ENCODE peak calls at places on chromosomes 4 and X, in seven cellular contexts. One of them, this sample, is unnamed.

GRCh38 chr4:123250843-123251242 is 145.8 kb upstream of the SPRY1 start:
- DNase-seq in GM23248: no peak
- DNase-seq in MM.1S: no peak
- DNase-seq in hepatocyte: peak; percentile 15
- DNase-seq in HCT116: no peak
- DNase-seq in GM23338: no peak
- DNase-seq in neural progenitor cell: no peak
- DNase-seq in this sample: no peak

GRCh38 chr4:55358668-55359067 is 12.6 kb downstream of the SRD5A3 start:
- DNase-seq in GM23248: peak; percentile 93
- DNase-seq in MM.1S: no peak
- DNase-seq in hepatocyte: no peak
- DNase-seq in HCT116: peak; percentile 50
- DNase-seq in GM23338: no peak
- DNase-seq in neural progenitor cell: no peak
- DNase-seq in this sample: peak; percentile 83

GRCh38 chr4:87433342-87433741 is 11.0 kb downstream of the NUDT9 start:
- DNase-seq in GM23248: no peak
- DNase-seq in MM.1S: no peak
- DNase-seq in hepatocyte: no peak
- DNase-seq in HCT116: no peak
- DNase-seq in GM23338: no peak
- DNase-seq in neural progenitor cell: no peak
- DNase-seq in this sample: no peak

GRCh38 chrX:23861215-23861896 is 46.4 kb downstream of the APOO start:
- DNase-seq in GM23248: no peak
- DNase-seq in MM.1S: no peak
- DNase-seq in hepatocyte: no peak
- DNase-seq in HCT116: no peak
- DNase-seq in GM23338: no peak
- DNase-seq in neural progenitor cell: no peak
- DNase-seq in this sample: no peak

GRCh38 chr4:24657768-24658617 is 73.6 kb upstream of the DHX15 start:
- DNase-seq in GM23248: peak; percentile 69
- DNase-seq in MM.1S: peak; percentile 30
- DNase-seq in hepatocyte: peak; percentile 25
- DNase-seq in HCT116: peak; percentile 47
- DNase-seq in GM23338: peak; percentile 74
- DNase-seq in neural progenitor cell: peak; percentile 54
- DNase-seq in this sample: peak; percentile 94

GRCh38 chr4:37999000-37999745 is 39.0 kb downstream of the PTTG2 start:
- DNase-seq in GM23248: no peak
- DNase-seq in MM.1S: peak; percentile 41
- DNase-seq in hepatocyte: peak; percentile 25
- DNase-seq in HCT116: no peak
- DNase-seq in GM23338: no peak
- DNase-seq in neural progenitor cell: no peak
- DNase-seq in this sample: no peak

GRCh38 chr4:52076731-52077130 is 25.6 kb downstream of the SPATA18 start:
- DNase-seq in GM23248: no peak
- DNase-seq in MM.1S: no peak
- DNase-seq in hepatocyte: peak; percentile 36
- DNase-seq in HCT116: no peak
- DNase-seq in GM23338: peak; percentile 86
- DNase-seq in neural progenitor cell: peak; percentile 79
- DNase-seq in this sample: no peak

GRCh38 chr4:15912236-15912635 is 26.3 kb downstream of the FGFBP1 start:
- DNase-seq in GM23248: peak; percentile 8
- DNase-seq in MM.1S: no peak
- DNase-seq in hepatocyte: no peak
- DNase-seq in HCT116: no peak
- DNase-seq in GM23338: no peak
- DNase-seq in neural progenitor cell: no peak
- DNase-seq in this sample: peak; percentile 22

GRCh38 chr4:144712775-144713174 is 66.8 kb downstream of the HHIP start:
- DNase-seq in GM23248: peak; percentile 56
- DNase-seq in MM.1S: no peak
- DNase-seq in hepatocyte: no peak
- DNase-seq in HCT116: no peak
- DNase-seq in GM23338: no peak
- DNase-seq in neural progenitor cell: no peak
- DNase-seq in this sample: peak; percentile 16

GRCh38 chr4:151142758-151143157 is 43.3 kb downstream of the RPS3A start:
- DNase-seq in GM23248: no peak
- DNase-seq in MM.1S: no peak
- DNase-seq in hepatocyte: no peak
- DNase-seq in HCT116: no peak
- DNase-seq in GM23338: no peak
- DNase-seq in neural progenitor cell: no peak
- DNase-seq in this sample: no peak

GRCh38 chr4:40525811-40526598 is 103.7 kb downstream of the RBM47 start:
- DNase-seq in GM23248: peak; percentile 90
- DNase-seq in MM.1S: no peak
- DNase-seq in hepatocyte: peak; percentile 64
- DNase-seq in HCT116: peak; percentile 51
- DNase-seq in GM23338: peak; percentile 57
- DNase-seq in neural progenitor cell: no peak
- DNase-seq in this sample: peak; percentile 72

GRCh38 chr4:156298230-156298629 is 344.6 kb upstream of the CTSO start:
- DNase-seq in GM23248: peak; percentile 92
- DNase-seq in MM.1S: no peak
- DNase-seq in hepatocyte: peak; percentile 34
- DNase-seq in HCT116: no peak
- DNase-seq in GM23338: peak; percentile 20
- DNase-seq in neural progenitor cell: peak; percentile 56
- DNase-seq in this sample: no peak

GRCh38 chr4:108193891-108194672 is 25.4 kb upstream of the LEF1 start:
- DNase-seq in GM23248: no peak
- DNase-seq in MM.1S: no peak
- DNase-seq in hepatocyte: no peak
- DNase-seq in HCT116: no peak
- DNase-seq in GM23338: peak; percentile 95
- DNase-seq in neural progenitor cell: peak; percentile 76
- DNase-seq in this sample: no peak

GRCh38 chr4:120557372-120557771 is 365.2 kb downstream of the PRDM5 start:
- DNase-seq in GM23248: peak; percentile 52
- DNase-seq in MM.1S: no peak
- DNase-seq in hepatocyte: no peak
- DNase-seq in HCT116: peak; percentile 18
- DNase-seq in GM23338: no peak
- DNase-seq in neural progenitor cell: no peak
- DNase-seq in this sample: no peak

GRCh38 chr4:179352221-179352620 is 1910.0 kb upstream of the AGA start:
- DNase-seq in GM23248: no peak
- DNase-seq in MM.1S: no peak
- DNase-seq in hepatocyte: no peak
- DNase-seq in HCT116: no peak
- DNase-seq in GM23338: no peak
- DNase-seq in neural progenitor cell: peak; percentile 49
- DNase-seq in this sample: no peak

GRCh38 chr4:74365761-74366160 is 816 bp downstream of the EREG start:
- DNase-seq in GM23248: peak; percentile 23
- DNase-seq in MM.1S: no peak
- DNase-seq in hepatocyte: peak; percentile 31
- DNase-seq in HCT116: no peak
- DNase-seq in GM23338: peak; percentile 54
- DNase-seq in neural progenitor cell: peak; percentile 38
- DNase-seq in this sample: no peak

GRCh38 chrX:45669715-45670360 is 469.2 kb upstream of the DIPK2B start:
- DNase-seq in GM23248: peak; percentile 5
- DNase-seq in MM.1S: no peak
- DNase-seq in hepatocyte: no peak
- DNase-seq in HCT116: no peak
- DNase-seq in GM23338: no peak
- DNase-seq in neural progenitor cell: no peak
- DNase-seq in this sample: no peak

GRCh38 chrX:147953976-147954375 is 27.2 kb upstream of the FMR1NB start:
- DNase-seq in GM23248: no peak
- DNase-seq in MM.1S: no peak
- DNase-seq in hepatocyte: no peak
- DNase-seq in HCT116: no peak
- DNase-seq in GM23338: no peak
- DNase-seq in neural progenitor cell: no peak
- DNase-seq in this sample: no peak

GRCh38 chr4:41050840-41051775 is 163.2 kb downstream of the APBB2 start:
- DNase-seq in GM23248: peak; percentile 4
- DNase-seq in MM.1S: no peak
- DNase-seq in hepatocyte: no peak
- DNase-seq in HCT116: no peak
- DNase-seq in GM23338: no peak
- DNase-seq in neural progenitor cell: no peak
- DNase-seq in this sample: no peak

GRCh38 chr4:80219301-80220025 is 22.2 kb downstream of the PRDM8 start:
- DNase-seq in GM23248: peak; percentile 18
- DNase-seq in MM.1S: no peak
- DNase-seq in hepatocyte: peak; percentile 5
- DNase-seq in HCT116: no peak
- DNase-seq in GM23338: peak; percentile 50
- DNase-seq in neural progenitor cell: peak; percentile 83
- DNase-seq in this sample: peak; percentile 70

GRCh38 chr4:62528874-62529273 is 1328.7 kb downstream of the ADGRL3 start:
- DNase-seq in GM23248: no peak
- DNase-seq in MM.1S: no peak
- DNase-seq in hepatocyte: no peak
- DNase-seq in HCT116: no peak
- DNase-seq in GM23338: no peak
- DNase-seq in neural progenitor cell: no peak
- DNase-seq in this sample: peak; percentile 33

GRCh38 chr4:149345424-149345823 is 470.2 kb downstream of the IQCM start:
- DNase-seq in GM23248: peak; percentile 35
- DNase-seq in MM.1S: no peak
- DNase-seq in hepatocyte: no peak
- DNase-seq in HCT116: no peak
- DNase-seq in GM23338: no peak
- DNase-seq in neural progenitor cell: no peak
- DNase-seq in this sample: peak; percentile 26

GRCh38 chr4:185015108-185015507 is 3.2 kb upstream of the HELT start:
- DNase-seq in GM23248: peak; percentile 33
- DNase-seq in MM.1S: no peak
- DNase-seq in hepatocyte: no peak
- DNase-seq in HCT116: no peak
- DNase-seq in GM23338: no peak
- DNase-seq in neural progenitor cell: no peak
- DNase-seq in this sample: no peak

GRCh38 chr4:40238700-40239548 is 42.1 kb downstream of the RHOH start:
- DNase-seq in GM23248: no peak
- DNase-seq in MM.1S: no peak
- DNase-seq in hepatocyte: no peak
- DNase-seq in HCT116: no peak
- DNase-seq in GM23338: peak; percentile 56
- DNase-seq in neural progenitor cell: no peak
- DNase-seq in this sample: no peak

GRCh38 chr4:10605056-10605455 is 79.5 kb downstream of the CLNK start:
- DNase-seq in GM23248: no peak
- DNase-seq in MM.1S: no peak
- DNase-seq in hepatocyte: no peak
- DNase-seq in HCT116: no peak
- DNase-seq in GM23338: no peak
- DNase-seq in neural progenitor cell: no peak
- DNase-seq in this sample: no peak

GRCh38 chrX:43958529-43958928 is 14.7 kb downstream of the NDP start:
- DNase-seq in GM23248: peak; percentile 73
- DNase-seq in MM.1S: peak; percentile 63
- DNase-seq in hepatocyte: peak; percentile 72
- DNase-seq in HCT116: peak; percentile 81
- DNase-seq in GM23338: peak; percentile 82
- DNase-seq in neural progenitor cell: peak; percentile 74
- DNase-seq in this sample: peak; percentile 76

GRCh38 chrX:153924149-153924861 is 1.8 kb downstream of the ARHGAP4 start:
- DNase-seq in GM23248: peak; percentile 60
- DNase-seq in MM.1S: peak; percentile 42
- DNase-seq in hepatocyte: no peak
- DNase-seq in HCT116: no peak
- DNase-seq in GM23338: peak; percentile 41
- DNase-seq in neural progenitor cell: peak; percentile 57
- DNase-seq in this sample: peak; percentile 42

DNA sequence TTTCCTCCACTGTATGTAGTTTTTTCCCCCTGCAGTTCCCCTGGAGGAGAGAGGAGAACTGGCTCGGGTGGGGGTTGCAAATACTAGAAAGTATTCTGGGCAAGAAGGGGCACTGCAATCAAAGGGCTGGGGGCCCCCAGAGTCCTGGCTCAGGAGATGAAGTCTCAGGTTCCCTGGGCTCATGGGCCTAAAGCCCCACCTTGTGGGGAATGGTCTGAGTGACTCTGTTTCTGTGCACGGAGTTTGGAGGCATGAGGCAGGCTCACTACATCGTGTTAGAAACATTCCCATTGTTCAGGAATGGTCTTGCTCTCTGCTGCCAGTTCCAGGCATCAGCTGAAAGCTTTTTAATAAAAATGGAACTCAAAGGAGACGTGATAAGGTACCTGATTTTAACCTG is 122.5 kb downstream of the TMEM164 start:
- DNase-seq in GM23248: no peak
- DNase-seq in MM.1S: no peak
- DNase-seq in hepatocyte: peak; percentile 15
- DNase-seq in HCT116: no peak
- DNase-seq in GM23338: peak; percentile 59
- DNase-seq in neural progenitor cell: peak; percentile 63
- DNase-seq in this sample: peak; percentile 24
- TF ChIP-seq EZH2phosphoT487 in GM23248: no peak
- TF ChIP-seq EZH2phosphoT487 in MM.1S: no peak
- TF ChIP-seq EZH2phosphoT487 in hepatocyte: no peak
- TF ChIP-seq EZH2phosphoT487 in HCT116: no peak
- TF ChIP-seq EZH2phosphoT487 in GM23338: no peak
- TF ChIP-seq EZH2phosphoT487 in neural progenitor cell: no peak
- TF ChIP-seq EZH2phosphoT487 in this sample: no peak

GRCh38 chr4:139581096-139581495 is 25.1 kb upstream of the SETD7 start:
- DNase-seq in GM23248: no peak
- DNase-seq in MM.1S: no peak
- DNase-seq in hepatocyte: no peak
- DNase-seq in HCT116: no peak
- DNase-seq in GM23338: no peak
- DNase-seq in neural progenitor cell: no peak
- DNase-seq in this sample: no peak
- H3K4me2 ChIP-seq in GM23248: no peak overlapping the region
- H3K4me2 ChIP-seq in MM.1S: no peak overlapping the region
- H3K4me2 ChIP-seq in hepatocyte: no peak overlapping the region
- H3K4me2 ChIP-seq in HCT116: no peak overlapping the region
- H3K4me2 ChIP-seq in GM23338: no peak overlapping the region
- H3K4me2 ChIP-seq in neural progenitor cell: no peak overlapping the region
- H3K4me2 ChIP-seq in this sample: no peak overlapping the region

GRCh38 chr4:2837904-2838496 is 5.6 kb upstream of the ADD1 start:
- DNase-seq in GM23248: peak; percentile 68
- DNase-seq in MM.1S: peak; percentile 19
- DNase-seq in hepatocyte: peak; percentile 11
- DNase-seq in HCT116: no peak
- DNase-seq in GM23338: no peak
- DNase-seq in neural progenitor cell: no peak
- DNase-seq in this sample: no peak
- H3K4me3 ChIP-seq in GM23248: no peak overlapping the region
- H3K4me3 ChIP-seq in MM.1S: peak overlapping the region; percentile 2
- H3K4me3 ChIP-seq in hepatocyte: no peak overlapping the region
- H3K4me3 ChIP-seq in HCT116: no peak overlapping the region
- H3K4me3 ChIP-seq in GM23338: no peak overlapping the region
- H3K4me3 ChIP-seq in neural progenitor cell: no peak overlapping the region
- H3K4me3 ChIP-seq in this sample: no peak overlapping the region

GRCh38 chrX:115642304-115642703 is 81.3 kb downstream of the PLS3 start:
- DNase-seq in GM23248: no peak
- DNase-seq in MM.1S: no peak
- DNase-seq in hepatocyte: no peak
- DNase-seq in HCT116: no peak
- DNase-seq in GM23338: peak; percentile 23
- DNase-seq in neural progenitor cell: peak; percentile 5
- DNase-seq in this sample: no peak

GRCh38 chrX:115639481-115639880 is 78.5 kb downstream of the PLS3 start:
- DNase-seq in GM23248: no peak
- DNase-seq in MM.1S: no peak
- DNase-seq in hepatocyte: no peak
- DNase-seq in HCT116: no peak
- DNase-seq in GM23338: peak; percentile 36
- DNase-seq in neural progenitor cell: peak; percentile 34
- DNase-seq in this sample: no peak

GRCh38 chrX:115642895-115643530 is 82.0 kb downstream of the PLS3 start:
- DNase-seq in GM23248: peak; percentile 48
- DNase-seq in MM.1S: peak; percentile 56
- DNase-seq in hepatocyte: peak; percentile 75
- DNase-seq in HCT116: peak; percentile 15
- DNase-seq in GM23338: peak; percentile 34
- DNase-seq in neural progenitor cell: peak; percentile 44
- DNase-seq in this sample: peak; percentile 75
- TF ChIP-seq EZH2phosphoT487 in GM23248: no peak
- TF ChIP-seq EZH2phosphoT487 in MM.1S: no peak
- TF ChIP-seq EZH2phosphoT487 in hepatocyte: no peak
- TF ChIP-seq EZH2phosphoT487 in HCT116: no peak
- TF ChIP-seq EZH2phosphoT487 in GM23338: no peak
- TF ChIP-seq EZH2phosphoT487 in neural progenitor cell: no peak
- TF ChIP-seq EZH2phosphoT487 in this sample: no peak

This sample was measured in PC-3.